ENCODE peak calls at places on chromosomes 12 and 14, in ten cellular contexts. Q, O, F, J, L, M, H, T, E and I are unnamed samples.

GRCh38 chr14:79706382-79706781 is 504.9 kb downstream of the DIO2 start:
- DNase-seq in L (no peak), J (no peak), Q (no peak), H (no peak), T (no peak), F (no peak), O (no peak), E (no peak), M (no peak), I (no peak)

GRCh38 chr14:95413289-95414215 is 93.8 kb upstream of the CLMN start:
- DNase-seq in L (no peak), F (no peak), M (no peak), T (no peak), Q (no peak), O (no peak), E (no peak), J (no peak), H (no peak), I (no peak)

GRCh38 chr12:92593734-92594402 is 108.9 kb upstream of the PLEKHG7 start:
- DNase-seq in O (no peak), M (peak; percentile 74), Q (peak; percentile 14), T (no peak), E (no peak), H (peak; percentile 74), F (peak; percentile 82), L (peak; percentile 98), J (no peak), I (no peak)

GRCh38 chr12:58841058-58841798 is 79.1 kb downstream of the LRIG3 start:
- DNase-seq in J (no peak), E (no peak), H (no peak), O (no peak), M (no peak), T (no peak), Q (no peak), F (no peak), L (no peak), I (no peak)

GRCh38 chr14:91573894-91574837 is 64.1 kb upstream of the PPP4R3A start:
- DNase-seq in M (peak; percentile 50), J (no peak), L (no peak), T (peak; percentile 54), H (peak; percentile 48), O (no peak), F (peak; percentile 89), Q (no peak), E (peak; percentile 54), I (peak; percentile 46)

GRCh38 chr14:95033851-95034622 is 123.3 kb downstream of the DICER1 start:
- DNase-seq in H (no peak), Q (no peak), L (no peak), M (no peak), J (no peak), O (no peak), E (no peak), T (no peak), F (no peak), I (peak; percentile 24)

GRCh38 chr14:77488558-77488957 is 10.1 kb downstream of the ISM2 start:
- DNase-seq in H (no peak), O (no peak), L (no peak), J (no peak), T (no peak), E (no peak), M (no peak), Q (no peak), F (no peak), I (no peak)

GRCh38 chr14:89912667-89913211 is 41.8 kb downstream of the EFCAB11 start:
- DNase-seq in J (no peak), O (no peak), H (peak; percentile 96), L (peak; percentile 57), M (no peak), T (no peak), E (no peak), F (peak; percentile 72), Q (peak; percentile 16), I (no peak)

DNA sequence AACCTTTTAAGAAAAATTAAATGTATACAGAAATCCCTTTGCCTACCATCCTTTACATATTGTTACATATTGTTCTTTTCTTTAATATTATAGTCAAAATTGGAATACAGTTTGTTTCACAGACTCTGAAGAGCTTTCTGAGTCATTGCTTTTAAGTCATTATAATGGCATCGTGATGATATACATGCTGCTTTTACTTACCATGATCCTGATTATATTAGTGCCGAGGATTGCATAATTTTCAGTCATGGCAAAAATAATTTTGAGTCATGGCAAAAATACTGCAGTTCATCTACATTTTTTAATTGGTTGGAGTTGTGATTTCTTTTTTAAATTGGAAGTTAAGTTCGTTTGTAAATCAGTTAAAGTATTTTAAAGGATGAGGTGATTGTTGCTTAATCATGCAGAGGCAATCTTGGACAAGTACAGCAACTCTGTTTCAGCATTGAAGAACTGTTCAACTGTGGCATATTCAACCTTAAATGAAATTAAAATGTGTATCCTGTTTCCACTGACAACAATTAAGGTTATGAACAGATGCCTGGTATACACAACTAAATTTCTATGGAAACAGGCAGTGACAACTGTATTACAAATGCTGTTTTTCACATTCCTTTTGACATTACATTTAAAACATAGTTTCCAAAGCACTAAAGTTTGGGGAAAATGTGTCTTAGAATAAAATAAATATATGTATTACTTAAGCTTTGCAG is 142.3 kb downstream of the PCNX1 start:
- DNase-seq in M (no peak), H (peak; percentile 52), T (no peak), O (no peak), L (no peak), F (no peak), Q (no peak), E (no peak), J (no peak), I (no peak)
- H3K4me3 ChIP-seq in M (no peak overlapping the region), H (no peak overlapping the region), T (no peak overlapping the region), O (no peak overlapping the region), L (no peak overlapping the region), F (no peak overlapping the region), Q (no peak overlapping the region), E (no peak overlapping the region), J (no peak overlapping the region), I (no peak overlapping the region)

GRCh38 chr14:22285991-22286390 is 303.0 kb downstream of the DAD1 start:
- DNase-seq in L (no peak), M (no peak), F (no peak), Q (no peak), H (no peak), O (no peak), J (no peak), E (no peak), T (no peak), I (no peak)

GRCh38 chr14:22291406-22291805 is 297.6 kb downstream of the DAD1 start:
- DNase-seq in M (no peak), T (no peak), J (no peak), F (no peak), H (no peak), L (peak; percentile 44), O (no peak), E (no peak), Q (no peak), I (no peak)

GRCh38 chr14:22289570-22289969 is 299.5 kb downstream of the DAD1 start:
- DNase-seq in T (no peak), E (peak; percentile 15), L (peak; percentile 58), Q (no peak), M (no peak), J (no peak), F (no peak), H (no peak), O (no peak), I (no peak)
- H3K27ac ChIP-seq in T (no peak overlapping the region), E (peak overlapping the region; percentile 77), L (no peak overlapping the region), Q (no peak overlapping the region), M (no peak overlapping the region), J (no peak overlapping the region), F (no peak overlapping the region), H (no peak overlapping the region), O (no peak overlapping the region), I (no peak overlapping the region)

GRCh38 chr14:85313801-85314207 is 216.1 kb upstream of the FLRT2 start:
- DNase-seq in Q (no peak), T (no peak), H (peak; percentile 11), F (no peak), E (no peak), O (no peak), M (no peak), J (peak; percentile 9), L (no peak), I (no peak)
- H3K4me3 ChIP-seq in Q (no peak overlapping the region), T (no peak overlapping the region), H (no peak overlapping the region), F (no peak overlapping the region), E (no peak overlapping the region), O (no peak overlapping the region), M (no peak overlapping the region), J (no peak overlapping the region), L (no peak overlapping the region), I (no peak overlapping the region)

DNA sequence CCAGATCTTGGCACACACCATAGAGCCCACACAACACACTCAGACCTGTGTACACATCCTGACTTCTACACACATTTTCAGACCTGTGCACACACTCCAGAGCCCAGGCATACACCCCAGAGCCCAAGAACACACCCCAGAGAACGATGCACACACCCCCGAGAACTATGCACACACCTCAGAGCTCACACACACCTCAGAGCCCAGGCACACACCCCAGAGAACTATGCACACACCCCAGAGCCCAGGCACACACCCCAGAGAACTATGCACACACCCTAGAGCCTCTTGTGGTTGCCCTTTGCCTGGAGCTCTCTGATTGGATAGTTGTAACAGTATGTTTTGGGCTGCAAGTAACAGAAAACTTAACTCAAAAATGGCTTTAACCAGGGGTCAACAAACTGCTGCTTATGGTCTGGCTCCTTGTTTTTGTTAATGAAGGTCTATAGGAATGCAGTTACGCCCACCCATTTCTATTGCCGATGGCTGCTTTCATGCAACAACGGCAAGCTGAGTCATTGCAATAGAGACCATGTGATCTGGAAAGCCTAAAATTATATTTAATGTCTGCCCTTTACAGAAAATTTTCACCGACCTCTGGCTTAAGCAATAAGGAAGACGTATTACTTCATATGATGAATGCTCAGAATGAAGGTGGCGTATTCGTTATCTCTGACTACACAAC is 66.0 kb upstream of the NCOR2 start:
- DNase-seq in O (no peak), J (no peak), L (no peak), E (peak; percentile 51), Q (no peak), T (no peak), H (peak; percentile 82), M (no peak), F (no peak), I (no peak)
- H3K27ac ChIP-seq in O (no peak overlapping the region), J (no peak overlapping the region), L (peak overlapping the region; percentile 57), E (peak overlapping the region; percentile 94), Q (no peak overlapping the region), T (no peak overlapping the region), H (no peak overlapping the region), M (no peak overlapping the region), F (no peak overlapping the region), I (no peak overlapping the region)

DNA sequence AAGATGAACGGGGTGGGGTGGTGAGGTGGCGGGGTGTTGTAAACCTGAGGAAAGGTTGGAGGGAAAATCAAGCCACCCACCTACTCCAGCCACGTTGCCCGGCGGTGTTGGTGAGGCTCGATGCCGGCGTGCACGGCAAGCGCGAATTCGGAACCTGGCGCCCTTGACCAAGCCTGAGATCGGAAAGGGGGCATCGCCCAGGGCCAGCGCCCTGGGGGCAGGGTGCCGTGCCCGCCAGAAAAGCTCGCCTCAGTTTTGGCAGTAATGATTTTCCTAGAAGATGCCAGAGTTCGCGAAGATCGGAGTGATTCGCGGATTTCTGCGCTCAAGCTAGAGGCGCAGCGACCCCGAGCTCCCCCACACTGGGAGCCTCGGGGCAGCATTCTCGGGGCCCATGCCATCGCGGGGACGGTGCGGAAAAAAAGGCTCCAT is 804 bp downstream of the STXBP6 start:
- DNase-seq in E (peak; percentile 3), O (no peak), T (no peak), L (no peak), H (peak; percentile 16), J (no peak), Q (no peak), M (no peak), F (no peak), I (no peak)
- H3K4me3 ChIP-seq in E (peak overlapping the region; percentile 52), O (peak overlapping the region; percentile 70), T (peak overlapping the region; percentile 64), L (peak overlapping the region; percentile 70), H (peak overlapping the region; percentile 45), J (peak overlapping the region; percentile 60), Q (peak overlapping the region; percentile 76), M (no peak overlapping the region), F (peak overlapping the region; percentile 68), I (peak overlapping the region; percentile 67)

GRCh38 chr12:96421014-96421413 is 20.8 kb upstream of the CDK17 start:
- DNase-seq in H (no peak), Q (no peak), L (no peak), T (no peak), E (no peak), F (no peak), O (no peak), J (no peak), M (no peak), I (no peak)
- H3K27ac ChIP-seq in H (no peak overlapping the region), Q (peak overlapping the region; percentile 25), L (no peak overlapping the region), T (peak overlapping the region; percentile 55), E (no peak overlapping the region), F (no peak overlapping the region), O (no peak overlapping the region), J (no peak overlapping the region), M (no peak overlapping the region), I (no peak overlapping the region)